ENCODE peak calls at places on chromosomes 1 and 21, in ten cellular contexts. U is fibroblast of lung, G is neural progenitor cell, N is GM23248, M is mesendoderm, X is neuronal stem cell, B is trophoblast cell, O is astrocyte, F is H9, V is HCT116. Z is an unnamed sample.

GRCh38 chr1:167052389-167052788 is 37.8 kb downstream of the GPA33 start:
- DNase-seq in G (peak), O (no peak), N (peak), X (no peak), V (peak), B (peak), U (no peak), M (peak), F (peak), Z (no peak)

GRCh38 chr1:77424236-77424635 is 142.4 kb downstream of the AK5 start:
- DNase-seq in M (no peak), V (no peak), N (peak), F (no peak), O (peak), G (no peak), U (peak), X (no peak), B (no peak), Z (peak)

GRCh38 chr1:12245116-12245515 is 15.3 kb downstream of the VPS13D start:
- DNase-seq in X (no peak), N (peak), U (no peak), O (no peak), B (no peak), G (no peak), M (no peak), F (no peak), V (no peak), Z (no peak)

GRCh38 chr1:21573971-21574458 is 64.8 kb downstream of the ALPL start:
- DNase-seq in V (peak), U (peak), N (peak), G (peak), X (peak), B (peak), M (peak), F (peak), O (peak), Z (peak)

GRCh38 chr1:36703526-36704208 is 221.0 kb upstream of the CSF3R start:
- DNase-seq in F (peak), B (peak), O (peak), M (peak), V (peak), G (peak), U (peak), N (peak), X (peak), Z (peak)

GRCh38 chr1:42035830-42036604 is 117.2 kb upstream of the GUCA2B start:
- DNase-seq in O (peak), B (peak), V (peak), G (peak), N (peak), F (peak), M (peak), U (peak), X (peak), Z (peak)

GRCh38 chr1:199809311-199809710 is 218.2 kb upstream of the NR5A2 start:
- DNase-seq in X (no peak), U (no peak), M (no peak), B (no peak), G (no peak), O (no peak), V (no peak), N (peak), F (no peak), Z (no peak)

GRCh38 chr1:40050863-40051262 is 10.3 kb downstream of the CAP1 start:
- DNase-seq in B (no peak), X (no peak), U (no peak), M (no peak), F (no peak), V (no peak), G (no peak), N (no peak), O (no peak), Z (no peak)

GRCh38 chr1:38852780-38853179 is 6.8 kb downstream of the RRAGC start:
- DNase-seq in B (no peak), V (no peak), O (no peak), U (no peak), F (no peak), G (no peak), X (no peak), N (no peak), M (no peak), Z (no peak)

GRCh38 chr1:221363074-221363473 is 378.8 kb downstream of the DUSP10 start:
- DNase-seq in X (no peak), N (no peak), B (no peak), G (no peak), U (no peak), V (no peak), O (no peak), F (no peak), M (peak), Z (no peak)

GRCh38 chr1:67525053-67525760 is 95.0 kb upstream of the SERBP1 start:
- DNase-seq in O (no peak), M (no peak), G (no peak), V (no peak), X (no peak), F (no peak), B (no peak), N (no peak), U (no peak), Z (peak)

GRCh38 chr1:121417289-121417955 is 232.6 kb downstream of the SRGAP2C start:
- DNase-seq in B (peak), F (no peak), G (no peak), V (no peak), N (no peak), O (peak), M (peak), U (peak), X (no peak), Z (no peak)

GRCh38 chr1:208159542-208160258 is 84.5 kb downstream of the PLXNA2 start:
- DNase-seq in B (no peak), F (no peak), U (peak), M (peak), O (peak), X (no peak), G (no peak), N (peak), V (no peak), Z (peak)

GRCh38 chr1:51372561-51372960 is 42.2 kb upstream of the TTC39A start:
- DNase-seq in B (no peak), O (no peak), V (no peak), M (peak), F (no peak), N (no peak), X (no peak), U (no peak), G (no peak), Z (no peak)

GRCh38 chr1:189141056-189141455 is 1336.6 kb downstream of the BRINP3 start:
- DNase-seq in U (no peak), O (no peak), G (no peak), B (no peak), X (no peak), N (no peak), V (no peak), F (no peak), M (no peak), Z (no peak)

GRCh38 chr1:234745844-234746797 is 136.1 kb upstream of the IRF2BP2 start:
- DNase-seq in O (peak), M (peak), G (peak), N (peak), B (no peak), V (no peak), F (no peak), X (no peak), U (peak), Z (peak)

GRCh38 chr1:153922076-153922837 is 515 bp downstream of the GATAD2B start:
- DNase-seq in M (peak), O (no peak), U (no peak), B (peak), N (peak), X (no peak), V (no peak), F (no peak), G (peak), Z (no peak)

GRCh38 chr1:203197625-203198024 is 11.1 kb upstream of the CHI3L1 start:
- DNase-seq in U (peak), V (no peak), M (peak), B (no peak), X (no peak), O (peak), F (no peak), G (no peak), N (peak), Z (no peak)

GRCh38 chr1:223667484-223668182 is 2.1 kb upstream of the CAPN8 start:
- DNase-seq in N (peak), B (no peak), F (no peak), V (no peak), U (no peak), X (no peak), O (no peak), G (no peak), M (no peak), Z (no peak)

GRCh38 chr1:4652631-4653327 is 1.6 kb upstream of the AJAP1 start:
- DNase-seq in M (peak), U (no peak), B (peak), N (peak), O (no peak), F (peak), G (peak), X (peak), V (peak), Z (peak)

GRCh38 chr1:186146971-186147370 is 228.1 kb downstream of the TPR start:
- DNase-seq in F (no peak), X (no peak), U (no peak), B (no peak), V (no peak), G (no peak), N (no peak), M (no peak), O (no peak), Z (no peak)

GRCh38 chr21:42616366-42617340 is 36.8 kb upstream of the PDE9A start:
- DNase-seq in X (no peak), O (no peak), U (no peak), N (no peak), G (no peak), B (no peak), V (no peak), M (peak), F (no peak), Z (no peak)

GRCh38 chr21:45951676-45952075 is 29.9 kb upstream of the COL6A1 start:
- DNase-seq in B (no peak), U (no peak), V (no peak), F (no peak), X (no peak), M (no peak), G (no peak), N (no peak), O (no peak), Z (no peak)

GRCh38 chr1:31753623-31754349 is 10.4 kb downstream of the ADGRB2 start:
- DNase-seq in F (no peak), O (no peak), N (peak), G (no peak), M (no peak), V (no peak), U (no peak), X (no peak), B (no peak), Z (no peak)

GRCh38 chr1:228366062-228366850 is 40.4 kb downstream of the TRIM11 start:
- DNase-seq in B (no peak), F (no peak), M (no peak), U (no peak), V (no peak), O (no peak), X (no peak), N (no peak), G (no peak), Z (no peak)

GRCh38 chr1:79188371-79188770 is 181.8 kb upstream of the ADGRL4 start:
- DNase-seq in O (peak), M (no peak), U (peak), F (no peak), G (no peak), X (no peak), B (no peak), N (peak), V (no peak), Z (peak)

GRCh38 chr1:27872802-27873665 is 690 bp downstream of the THEMIS2 start:
- DNase-seq in O (peak), F (peak), U (peak), N (peak), X (no peak), V (no peak), G (peak), B (no peak), M (peak), Z (peak)

GRCh38 chr1:21666572-21667320 is 2.4 kb downstream of the RAP1GAP start:
- DNase-seq in B (no peak), M (no peak), N (peak), U (no peak), V (no peak), O (no peak), G (no peak), X (no peak), F (no peak), Z (no peak)

GRCh38 chr1:219138747-219139146 is 34.9 kb upstream of the LYPLAL1 start:
- DNase-seq in F (no peak), M (no peak), V (no peak), B (no peak), O (no peak), G (no peak), N (no peak), X (no peak), U (no peak), Z (no peak)

GRCh38 chr1:229593800-229594199 is 32.1 kb downstream of the TAF5L start:
- DNase-seq in N (no peak), U (no peak), O (no peak), B (no peak), F (no peak), X (no peak), M (no peak), V (no peak), G (no peak), Z (no peak)

GRCh38 chr1:98176414-98176813 is 255.6 kb upstream of the DPYD start:
- DNase-seq in M (no peak), F (no peak), G (no peak), B (no peak), U (no peak), X (no peak), O (no peak), V (no peak), N (no peak), Z (no peak)

GRCh38 chr1:94463765-94464330 is 45.7 kb downstream of the ABCD3 start:
- DNase-seq in X (no peak), V (peak), O (peak), F (no peak), M (peak), U (peak), N (peak), B (peak), G (peak), Z (peak)

GRCh38 chr1:61221642-61222041 is 139.3 kb downstream of the NFIA start:
- DNase-seq in F (no peak), X (no peak), U (peak), V (no peak), N (peak), M (no peak), O (no peak), G (no peak), B (no peak), Z (no peak)

GRCh38 chr1:46153732-46154131 is 21.2 kb upstream of the TSPAN1 start:
- DNase-seq in U (peak), M (no peak), O (no peak), G (no peak), B (no peak), X (no peak), F (no peak), V (no peak), N (no peak), Z (no peak)

GRCh38 chr1:83756984-83757717 is 241.8 kb downstream of the TTLL7 start:
- DNase-seq in B (no peak), M (no peak), O (no peak), N (no peak), U (no peak), F (no peak), G (no peak), X (no peak), V (no peak), Z (no peak)

GRCh38 chr1:110262846-110263631 is 52.9 kb downstream of the KCNC4 start:
- DNase-seq in M (no peak), V (no peak), X (no peak), O (no peak), G (no peak), U (no peak), F (no peak), N (no peak), B (no peak), Z (no peak)

GRCh38 chr1:23167353-23168078 is 1.1 kb downstream of the LUZP1 start:
- DNase-seq in B (peak), O (peak), M (peak), U (peak), F (peak), V (no peak), G (peak), X (peak), N (peak), Z (peak)

GRCh38 chr1:38451541-38451993 is 405.0 kb upstream of the POU3F1 start:
- DNase-seq in F (no peak), X (no peak), N (peak), M (peak), V (no peak), B (no peak), O (peak), U (peak), G (peak), Z (no peak)

GRCh38 chr1:91712981-91713841 is 172.7 kb downstream of the TGFBR3 start:
- DNase-seq in X (no peak), F (no peak), U (peak), G (no peak), O (no peak), N (peak), V (no peak), M (peak), B (peak), Z (no peak)
- H3K9ac ChIP-seq in X (no peak), F (no peak), U (peak), G (no peak), O (no peak), N (peak), V (no peak), M (no peak), B (no peak), Z (no peak)

GRCh38 chr1:34231441-34231840 is 54.7 kb downstream of the C1orf94 start:
- DNase-seq in M (no peak), V (no peak), B (peak), X (no peak), F (no peak), U (no peak), G (no peak), N (no peak), O (no peak), Z (no peak)
- H3K4me2 ChIP-seq in M (no peak), V (no peak), B (no peak), X (no peak), F (no peak), U (no peak), G (no peak), N (no peak), O (no peak), Z (no peak)

DNA sequence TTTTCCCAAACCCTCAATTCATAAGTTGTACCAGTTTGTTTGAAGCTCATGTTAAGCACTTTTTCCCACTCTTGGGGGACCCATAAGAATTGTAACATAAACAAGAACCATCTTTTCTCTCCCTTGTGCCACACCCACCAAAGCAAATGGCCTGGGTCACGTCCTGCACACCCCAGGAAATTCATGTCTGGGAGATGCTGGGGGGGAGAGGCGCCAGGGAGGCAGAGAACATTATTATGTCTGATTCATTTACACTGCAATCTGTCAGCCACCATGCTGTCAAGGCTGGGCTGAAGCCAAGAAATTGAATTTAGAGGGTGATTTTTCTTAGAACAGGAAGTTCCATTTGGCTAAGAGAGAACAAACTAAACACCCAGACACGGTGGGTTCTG is 37.2 kb upstream of the IPO9 start:
- DNase-seq in F (no peak), O (peak), N (peak), G (no peak), M (no peak), U (peak), X (no peak), B (no peak), V (no peak), Z (peak)
- H3K9ac ChIP-seq in F (no peak), O (peak), N (peak), G (no peak), M (no peak), U (no peak), X (no peak), B (no peak), V (no peak), Z (peak)

GRCh38 chr1:59333626-59334277 is 36.9 kb downstream of the FGGY start:
- DNase-seq in G (no peak), F (no peak), M (no peak), N (no peak), B (peak), U (no peak), X (no peak), O (no peak), V (no peak), Z (no peak)
- H3K4me2 ChIP-seq in G (no peak), F (no peak), M (no peak), N (no peak), B (no peak), U (no peak), X (no peak), O (no peak), V (no peak), Z (peak)

GRCh38 chr1:112700290-112701226 is 6.4 kb downstream of the RHOC start:
- DNase-seq in F (peak), U (peak), X (no peak), V (peak), G (no peak), B (peak), O (peak), M (peak), N (peak), Z (peak)
- H3K9ac ChIP-seq in F (no peak), U (peak), X (no peak), V (peak), G (no peak), B (peak), O (peak), M (peak), N (peak), Z (peak)